ENCODE peak calls at places on chromosomes 4 and X, in five cellular contexts. G is BJ; I is CD4-positive, alpha-beta memory T cell; M is suprapubic skin; Z is hepatocyte. U is an unnamed sample.
A peak's percentile ranks its signal among the peaks of the same experiment; 100 is the strongest.

GRCh38 chr4:161828061-161828460 is 335.7 kb downstream of the FSTL5 start:
- DNase-seq in G (no peak), I (no peak), M (no peak), Z (no peak), U (no peak)

GRCh38 chr4:16609170-16609758 is 289.2 kb downstream of the LDB2 start:
- DNase-seq in G (no peak), I (no peak), M (no peak), Z (no peak), U (peak; percentile 45)

GRCh38 chr4:8410641-8411271 is 29.8 kb downstream of the ACOX3 start:
- DNase-seq in G (no peak), I (no peak), M (no peak), Z (peak; percentile 80), U (peak; percentile 94)

GRCh38 chr4:71832049-71832448 is 48.2 kb upstream of the GC start:
- DNase-seq in G (no peak), I (no peak), M (no peak), Z (no peak), U (no peak)

GRCh38 chrX:101452051-101452450 is 33.2 kb upstream of the ARMCX4 start:
- DNase-seq in G (no peak), I (no peak), M (no peak), Z (no peak), U (no peak)

GRCh38 chr4:153759407-153760226 is at the start of gene RNF175:
- DNase-seq in G (no peak), I (no peak), M (no peak), Z (peak; percentile 40), U (peak; percentile 85)

GRCh38 chr4:10413177-10413576 is 44.0 kb downstream of the ZNF518B start:
- DNase-seq in G (no peak), I (no peak), M (no peak), Z (no peak), U (no peak)

GRCh38 chr4:172843273-172843672 is 325.3 kb upstream of the GALNT7 start:
- DNase-seq in G (no peak), I (no peak), M (no peak), Z (no peak), U (no peak)

GRCh38 chr4:56633486-56633885 is 47.6 kb downstream of the HOPX start:
- DNase-seq in G (no peak), I (no peak), M (peak; percentile 64), Z (no peak), U (no peak)

GRCh38 chr4:6480532-6481088 is 8.2 kb upstream of the PPP2R2C start:
- DNase-seq in G (no peak), I (no peak), M (no peak), Z (no peak), U (no peak)

GRCh38 chr4:8248091-8248490 is 21.5 kb upstream of the HTRA3 start:
- DNase-seq in G (no peak), I (no peak), M (no peak), Z (no peak), U (no peak)

GRCh38 chr4:95153182-95153581 is 395.4 kb downstream of the BMPR1B start:
- DNase-seq in G (no peak), I (no peak), M (no peak), Z (no peak), U (no peak)

GRCh38 chr4:16231570-16232252 is 5.4 kb upstream of the TAPT1 start:
- DNase-seq in G (no peak), I (no peak), M (no peak), Z (no peak), U (no peak)

GRCh38 chr4:31370866-31371465 is 650.8 kb downstream of the PCDH7 start:
- DNase-seq in G (no peak), I (peak; percentile 4), M (no peak), Z (peak; percentile 60), U (peak; percentile 34)

GRCh38 chrX:39438603-39439602 is 637.6 kb downstream of the MID1IP1 start:
- DNase-seq in G (no peak), I (no peak), M (no peak), Z (no peak), U (no peak)

DNA sequence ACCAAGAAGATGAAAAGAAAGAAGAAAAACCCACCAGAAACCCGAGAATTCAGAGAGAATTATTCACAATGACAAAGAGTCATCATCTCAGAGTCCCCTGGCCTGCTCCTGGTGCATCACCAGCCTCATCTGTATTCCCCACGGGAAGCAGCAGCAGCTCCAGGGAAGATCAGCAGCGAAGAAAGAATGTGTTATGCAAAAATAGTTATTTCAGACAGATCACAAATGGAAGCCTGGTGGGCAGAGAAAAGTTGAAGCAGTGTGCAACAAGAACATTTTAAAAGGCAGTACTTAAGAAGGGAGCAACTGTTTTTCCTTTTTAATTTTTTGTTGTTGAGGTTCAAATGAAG is 189.2 kb downstream of the PPP3CA start:
- DNase-seq in G (no peak), I (no peak), M (no peak), Z (no peak), U (no peak)
- H3K4me3 ChIP-seq in G (no peak overlapping the region), I (no peak overlapping the region), M (no peak overlapping the region), Z (no peak overlapping the region), U (no peak overlapping the region)

DNA sequence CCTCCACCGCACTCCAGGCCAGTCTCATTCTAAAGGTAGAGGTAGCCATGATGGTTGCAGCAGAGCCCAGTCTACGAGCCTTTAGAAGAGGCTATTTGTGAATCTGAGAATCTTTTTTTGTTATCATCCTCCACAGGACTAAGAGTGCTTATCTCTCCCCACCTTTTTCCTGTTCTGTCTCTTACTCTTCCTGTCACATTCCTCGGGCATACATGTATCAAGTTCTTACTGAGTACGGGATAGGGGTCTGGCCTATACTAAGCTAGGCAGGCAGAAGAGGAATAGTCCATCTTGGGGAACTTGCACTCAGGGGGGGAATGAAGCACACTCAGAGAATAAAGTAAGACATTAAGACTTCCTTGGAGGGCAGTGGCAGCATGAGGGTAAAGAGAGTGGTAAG is 25.7 kb downstream of the LAS1L start:
- DNase-seq in G (no peak), I (no peak), M (no peak), Z (no peak), U (no peak)
- H3K36me3 ChIP-seq in G (peaks cover 2% of the 10 kb centered on the region), I (peaks cover 3% of the 10 kb centered on the region), M (peaks cover 10% of the 10 kb centered on the region), Z (no peaks in the 10 kb centered on the region), U (peaks cover 5% of the 10 kb centered on the region)

GRCh38 chrX:69263421-69263820 is 98.2 kb upstream of the PJA1 start:
- DNase-seq in G (no peak), I (no peak), M (no peak), Z (no peak), U (no peak)
- H3K27me3 ChIP-seq in G (no peaks in the 10 kb centered on the region), I (no peaks in the 10 kb centered on the region), M (no peaks in the 10 kb centered on the region), Z (no peaks in the 10 kb centered on the region), U (peaks cover 50% of the 10 kb centered on the region)

GRCh38 chrX:41009816-41010187 is 75.4 kb upstream of the USP9X start:
- DNase-seq in G (no peak), I (no peak), M (no peak), Z (no peak), U (no peak)

GRCh38 chrX:41010188-41010846 is 74.9 kb upstream of the USP9X start:
- DNase-seq in G (peak; percentile 39), I (peak; percentile 54), M (peak; percentile 87), Z (peak; percentile 85), U (peak; percentile 75)

GRCh38 chrX:41019041-41019392 is 66.2 kb upstream of the USP9X start:
- DNase-seq in G (no peak), I (no peak), M (no peak), Z (no peak), U (peak; percentile 30)

GRCh38 chrX:41014776-41015175 is 70.5 kb upstream of the USP9X start:
- DNase-seq in G (no peak), I (no peak), M (no peak), Z (no peak), U (no peak)
- H3K4me3 ChIP-seq in G (no peak overlapping the region), I (no peak overlapping the region), M (no peak overlapping the region), Z (no peak overlapping the region), U (no peak overlapping the region)

GRCh38 chr4:73248416-73248815 is 10.2 kb downstream of the ANKRD17 start:
- DNase-seq in G (no peak), I (no peak), M (no peak), Z (no peak), U (no peak)
- H3K36me3 ChIP-seq in G (no peaks in the 10 kb centered on the region), I (peaks cover 8% of the 10 kb centered on the region), M (no peaks in the 10 kb centered on the region), Z (no peaks in the 10 kb centered on the region), U (no peaks in the 10 kb centered on the region)

GRCh38 chrX:42079968-42080367 is 156.6 kb upstream of the CASK start:
- DNase-seq in G (no peak), I (no peak), M (no peak), Z (no peak), U (no peak)
- H3K27me3 ChIP-seq in G (no peaks in the 10 kb centered on the region), I (no peaks in the 10 kb centered on the region), M (no peaks in the 10 kb centered on the region), Z (no peaks in the 10 kb centered on the region), U (no peaks in the 10 kb centered on the region)